ENCODE peak calls at places on chromosome X, in ten cellular contexts. S is stimulated activated CD4-positive, alpha-beta T cell treated with anti-CD3 and anti-CD28 coated beads, Interleukin-12 subunit alpha, Interleukin-12 subunit beta, amount 100 ng/mL, for 4 hours; V is C1 segment of cervical spinal cord; R is T-helper 2 cell; T is naive B cell; Y is stimulated activated CD8-positive, alpha-beta memory T cell treated with anti-CD3 and anti-CD28 coated beads, Interleukin-7, amount 100 ng/mL, for 1 hour; U is effector memory CD8-positive, alpha-beta T cell; J is foreskin fibroblast; D is activated T-cell treated with anti-CD3 and anti-CD28 coated beads, Interleukin-2, amount 50 U/mL, for 72 hours; B is SHP77. Q is an unnamed sample.

GRCh38 chrX:20680998-20681397 is 414.3 kb upstream of the RPS6KA3 start:
- DNase-seq in U (no peak), R (no peak), V (no peak), D (no peak), Y (no peak), T (no peak), B (no peak), S (no peak), J (peak; percentile 43), Q (no peak)

GRCh38 chrX:118974088-118974907 is at the start of gene LONRF3:
- DNase-seq in V (peak; percentile 41), T (peak; percentile 33), B (no peak), D (peak; percentile 50), U (peak; percentile 62), Y (peak; percentile 39), S (peak; percentile 52), R (peak; percentile 51), J (peak; percentile 42), Q (no peak)

GRCh38 chrX:145848451-145848850 is 30.8 kb downstream of the SLITRK2 start:
- DNase-seq in S (no peak), U (no peak), V (no peak), J (no peak), D (no peak), B (no peak), R (no peak), T (no peak), Y (no peak), Q (no peak)

GRCh38 chrX:154525606-154526490 is 9.8 kb upstream of the FAM3A start:
- DNase-seq in B (no peak), J (no peak), Y (no peak), T (no peak), U (no peak), V (no peak), R (no peak), S (no peak), D (no peak), Q (no peak)

GRCh38 chrX:9626379-9626778 is 139.3 kb downstream of the GPR143 start:
- DNase-seq in S (no peak), Y (no peak), U (no peak), T (no peak), J (no peak), D (no peak), B (no peak), V (no peak), R (no peak), Q (no peak)

GRCh38 chrX:7120578-7121219 is 26.8 kb upstream of the STS start:
- DNase-seq in U (no peak), R (no peak), V (no peak), D (no peak), S (no peak), B (peak; percentile 53), J (peak; percentile 28), T (no peak), Y (no peak), Q (no peak)

GRCh38 chrX:28960063-28960462 is 372.8 kb downstream of the IL1RAPL1 start:
- DNase-seq in U (no peak), Y (no peak), V (no peak), S (no peak), J (no peak), D (no peak), B (no peak), T (no peak), R (no peak), Q (no peak)

GRCh38 chrX:12791253-12792228 is at the start of gene PRPS2:
- DNase-seq in S (peak; percentile 71), Y (peak; percentile 26), U (peak; percentile 48), T (peak; percentile 42), D (peak; percentile 81), J (peak; percentile 33), B (peak; percentile 37), R (peak; percentile 71), V (peak; percentile 29), Q (peak; percentile 64)

GRCh38 chrX:40922307-40922706 is 162.9 kb upstream of the USP9X start:
- DNase-seq in B (peak; percentile 7), Y (no peak), T (no peak), J (no peak), D (no peak), U (no peak), S (no peak), R (no peak), V (no peak), Q (no peak)

GRCh38 chrX:30981968-30982367 is 89.9 kb downstream of the FTHL17 start:
- DNase-seq in D (no peak), Y (no peak), S (no peak), V (no peak), R (no peak), T (no peak), J (no peak), B (no peak), U (no peak), Q (no peak)

GRCh38 chrX:130028196-130028595 is 45.8 kb downstream of the BCORL1 start:
- DNase-seq in V (no peak), B (peak; percentile 4), R (peak; percentile 46), T (peak; percentile 40), D (peak; percentile 47), J (peak; percentile 16), Y (peak; percentile 17), S (peak; percentile 52), U (peak; percentile 29), Q (peak; percentile 31)

Q was measured in hepatic stellate cell.